ENCODE peak calls at places on chromosomes 11 and 22, in five cellular contexts. One of them, this sample, is unnamed.

GRCh38 chr22:46649176-46650077 is 29.2 kb downstream of the GRAMD4 start:
- DNase-seq in cardiac muscle cell: peak; percentile 30
- DNase-seq in WERI-Rb-1: no peak
- DNase-seq in GM13977: no peak
- DNase-seq in HL-60: no peak
- DNase-seq in this sample: no peak

GRCh38 chr11:121418625-121419114 is 33.4 kb upstream of the SORL1 start:
- DNase-seq in WERI-Rb-1: no peak
- DNase-seq in GM13977: no peak
- DNase-seq in cardiac muscle cell: no peak
- DNase-seq in HL-60: peak; percentile 87
- DNase-seq in this sample: peak; percentile 65

GRCh38 chr22:25692965-25693565 is 48.9 kb upstream of the MYO18B start:
- DNase-seq in HL-60: no peak
- DNase-seq in cardiac muscle cell: no peak
- DNase-seq in WERI-Rb-1: no peak
- DNase-seq in GM13977: no peak
- DNase-seq in this sample: no peak

GRCh38 chr11:113193894-113194293 is 120.5 kb upstream of the TTC12 start:
- DNase-seq in HL-60: no peak
- DNase-seq in cardiac muscle cell: no peak
- DNase-seq in WERI-Rb-1: no peak
- DNase-seq in GM13977: no peak
- DNase-seq in this sample: no peak

GRCh38 chr11:70604630-70605520 is 206.5 kb downstream of the CTTN start:
- DNase-seq in cardiac muscle cell: no peak
- DNase-seq in WERI-Rb-1: no peak
- DNase-seq in HL-60: no peak
- DNase-seq in GM13977: no peak
- DNase-seq in this sample: no peak

GRCh38 chr22:35631597-35631996 is 14.5 kb upstream of the MB start:
- DNase-seq in HL-60: no peak
- DNase-seq in cardiac muscle cell: peak; percentile 60
- DNase-seq in WERI-Rb-1: peak; percentile 67
- DNase-seq in GM13977: peak; percentile 54
- DNase-seq in this sample: peak; percentile 64

GRCh38 chr11:79264284-79264683 is 176.5 kb downstream of the TENM4 start:
- DNase-seq in GM13977: no peak
- DNase-seq in HL-60: no peak
- DNase-seq in WERI-Rb-1: no peak
- DNase-seq in cardiac muscle cell: no peak
- DNase-seq in this sample: no peak

GRCh38 chr22:45318558-45319318 is 9.0 kb downstream of the FAM118A start:
- DNase-seq in HL-60: no peak
- DNase-seq in WERI-Rb-1: no peak
- DNase-seq in cardiac muscle cell: no peak
- DNase-seq in GM13977: peak; percentile 76
- DNase-seq in this sample: peak; percentile 77

GRCh38 chr11:17386331-17387084 is 2.0 kb downstream of the KCNJ11 start:
- DNase-seq in cardiac muscle cell: peak; percentile 90
- DNase-seq in HL-60: peak; percentile 49
- DNase-seq in GM13977: peak; percentile 66
- DNase-seq in WERI-Rb-1: peak; percentile 66
- DNase-seq in this sample: peak; percentile 70

GRCh38 chr11:69093106-69093505 is 44.4 kb downstream of the TPCN2 start:
- DNase-seq in cardiac muscle cell: no peak
- DNase-seq in HL-60: no peak
- DNase-seq in GM13977: no peak
- DNase-seq in WERI-Rb-1: no peak
- DNase-seq in this sample: no peak

GRCh38 chr11:71420455-71421241 is 27.5 kb downstream of the DHCR7 start:
- DNase-seq in cardiac muscle cell: peak; percentile 49
- DNase-seq in HL-60: no peak
- DNase-seq in WERI-Rb-1: peak; percentile 68
- DNase-seq in GM13977: no peak
- DNase-seq in this sample: peak; percentile 47

GRCh38 chr11:101127348-101127698 is 2.3 kb downstream of the PGR start:
- DNase-seq in GM13977: peak; percentile 25
- DNase-seq in WERI-Rb-1: peak; percentile 15
- DNase-seq in cardiac muscle cell: peak; percentile 22
- DNase-seq in HL-60: no peak
- DNase-seq in this sample: no peak

GRCh38 chr11:112163875-112164521 is at the start of gene IL18:
- DNase-seq in cardiac muscle cell: peak; percentile 31
- DNase-seq in HL-60: peak; percentile 41
- DNase-seq in GM13977: no peak
- DNase-seq in WERI-Rb-1: no peak
- DNase-seq in this sample: no peak

GRCh38 chr22:25085930-25086901 is 113.4 kb upstream of the CRYBB3 start:
- DNase-seq in WERI-Rb-1: no peak
- DNase-seq in cardiac muscle cell: no peak
- DNase-seq in HL-60: no peak
- DNase-seq in GM13977: peak; percentile 69
- DNase-seq in this sample: peak; percentile 61

GRCh38 chr11:1640076-1640946 is 10.7 kb downstream of the KRTAP5-5 start:
- DNase-seq in cardiac muscle cell: peak; percentile 62
- DNase-seq in GM13977: peak; percentile 75
- DNase-seq in HL-60: peak; percentile 8
- DNase-seq in WERI-Rb-1: peak; percentile 45
- DNase-seq in this sample: peak; percentile 26

GRCh38 chr22:26047920-26048319 is 121.3 kb upstream of the SEZ6L start:
- DNase-seq in HL-60: no peak
- DNase-seq in WERI-Rb-1: no peak
- DNase-seq in GM13977: no peak
- DNase-seq in cardiac muscle cell: no peak
- DNase-seq in this sample: no peak

GRCh38 chr22:46465348-46465725 is 72.1 kb downstream of the CELSR1 start:
- DNase-seq in HL-60: no peak
- DNase-seq in WERI-Rb-1: no peak
- DNase-seq in cardiac muscle cell: peak; percentile 52
- DNase-seq in GM13977: no peak
- DNase-seq in this sample: no peak

GRCh38 chr11:59151761-59152160 is 9.1 kb downstream of the FAM111A start:
- DNase-seq in WERI-Rb-1: no peak
- DNase-seq in cardiac muscle cell: no peak
- DNase-seq in GM13977: no peak
- DNase-seq in HL-60: no peak
- DNase-seq in this sample: no peak

GRCh38 chr11:95789506-95790122 is at the start of gene FAM76B:
- DNase-seq in HL-60: peak; percentile 94
- DNase-seq in GM13977: peak; percentile 93
- DNase-seq in cardiac muscle cell: peak; percentile 98
- DNase-seq in WERI-Rb-1: peak; percentile 98
- DNase-seq in this sample: peak; percentile 99
- TF ChIP-seq CTCF in HL-60: no peak
- TF ChIP-seq CTCF in GM13977: no peak
- TF ChIP-seq CTCF in cardiac muscle cell: no peak
- TF ChIP-seq CTCF in WERI-Rb-1: no peak
- TF ChIP-seq CTCF in this sample: no peak

GRCh38 chr11:63511349-63511748 is 5.5 kb downstream of the LGALS12 start:
- DNase-seq in GM13977: no peak
- DNase-seq in WERI-Rb-1: no peak
- DNase-seq in HL-60: no peak
- DNase-seq in cardiac muscle cell: no peak
- DNase-seq in this sample: no peak
- TF ChIP-seq CTCF in GM13977: no peak
- TF ChIP-seq CTCF in WERI-Rb-1: no peak
- TF ChIP-seq CTCF in HL-60: no peak
- TF ChIP-seq CTCF in cardiac muscle cell: no peak
- TF ChIP-seq CTCF in this sample: no peak

GRCh38 chr11:64341429-64341828 is 1.4 kb downstream of the CCDC88B start:
- DNase-seq in cardiac muscle cell: no peak
- DNase-seq in WERI-Rb-1: no peak
- DNase-seq in GM13977: no peak
- DNase-seq in HL-60: no peak
- DNase-seq in this sample: no peak

GRCh38 chr11:64340671-64341335 is 799 bp downstream of the CCDC88B start:
- DNase-seq in HL-60: peak; percentile 94
- DNase-seq in cardiac muscle cell: peak; percentile 30
- DNase-seq in WERI-Rb-1: peak; percentile 31
- DNase-seq in GM13977: peak; percentile 85
- DNase-seq in this sample: peak; percentile 93

GRCh38 chr11:64342869-64343739 is 3.1 kb downstream of the CCDC88B start:
- DNase-seq in GM13977: no peak
- DNase-seq in WERI-Rb-1: peak; percentile 8
- DNase-seq in HL-60: no peak
- DNase-seq in cardiac muscle cell: no peak
- DNase-seq in this sample: no peak

GRCh38 chr11:64343740-64344133 is 3.7 kb downstream of the CCDC88B start:
- DNase-seq in cardiac muscle cell: peak; percentile 33
- DNase-seq in HL-60: no peak
- DNase-seq in WERI-Rb-1: peak; percentile 80
- DNase-seq in GM13977: peak; percentile 53
- DNase-seq in this sample: peak; percentile 35

GRCh38 chr11:64341851-64342791 is 2.1 kb downstream of the CCDC88B start:
- DNase-seq in cardiac muscle cell: peak; percentile 91
- DNase-seq in WERI-Rb-1: peak; percentile 94
- DNase-seq in GM13977: peak; percentile 97
- DNase-seq in HL-60: peak; percentile 95
- DNase-seq in this sample: peak; percentile 94
- TF ChIP-seq CTCF in cardiac muscle cell: peak; percentile 54
- TF ChIP-seq CTCF in WERI-Rb-1: peak; percentile 41
- TF ChIP-seq CTCF in GM13977: peak; percentile 28
- TF ChIP-seq CTCF in HL-60: no peak
- TF ChIP-seq CTCF in this sample: peak; percentile 44

DNA sequence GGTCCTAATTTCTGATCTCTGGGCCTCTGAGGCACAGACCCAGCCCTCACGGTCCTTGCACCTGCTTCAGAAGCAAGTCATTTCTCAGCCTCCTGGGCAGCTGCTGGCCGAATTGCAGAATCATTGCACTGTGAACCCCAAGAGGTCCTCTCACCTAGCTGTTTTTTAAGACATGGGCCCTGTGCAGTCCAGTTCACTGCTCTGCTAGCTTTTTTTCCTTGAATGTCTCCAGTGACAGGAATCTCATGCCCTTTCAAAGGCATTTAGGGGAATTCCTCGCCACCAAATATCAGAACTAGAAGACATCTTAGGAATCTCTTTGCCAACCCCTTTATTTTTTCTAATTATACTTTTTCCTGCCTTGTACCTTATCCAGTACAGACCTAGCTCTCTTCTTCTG is 35.6 kb upstream of the TP53I11 start:
- DNase-seq in GM13977: no peak
- DNase-seq in HL-60: no peak
- DNase-seq in WERI-Rb-1: no peak
- DNase-seq in cardiac muscle cell: no peak
- DNase-seq in this sample: no peak
- TF ChIP-seq CTCF in GM13977: no peak
- TF ChIP-seq CTCF in HL-60: no peak
- TF ChIP-seq CTCF in WERI-Rb-1: no peak
- TF ChIP-seq CTCF in cardiac muscle cell: no peak
- TF ChIP-seq CTCF in this sample: no peak

GRCh38 chr22:43740587-43741270 is 71.4 kb downstream of the EFCAB6 start:
- DNase-seq in WERI-Rb-1: no peak
- DNase-seq in GM13977: no peak
- DNase-seq in HL-60: no peak
- DNase-seq in cardiac muscle cell: peak; percentile 23
- DNase-seq in this sample: no peak

GRCh38 chr22:43742551-43742950 is 69.6 kb downstream of the EFCAB6 start:
- DNase-seq in HL-60: no peak
- DNase-seq in cardiac muscle cell: no peak
- DNase-seq in WERI-Rb-1: peak; percentile 38
- DNase-seq in GM13977: no peak
- DNase-seq in this sample: no peak

GRCh38 chr22:43743929-43744643 is 68.0 kb downstream of the EFCAB6 start:
- DNase-seq in WERI-Rb-1: no peak
- DNase-seq in HL-60: no peak
- DNase-seq in cardiac muscle cell: no peak
- DNase-seq in GM13977: no peak
- DNase-seq in this sample: no peak

GRCh38 chr22:43745783-43746356 is 66.2 kb downstream of the EFCAB6 start:
- DNase-seq in WERI-Rb-1: no peak
- DNase-seq in GM13977: no peak
- DNase-seq in cardiac muscle cell: no peak
- DNase-seq in HL-60: no peak
- DNase-seq in this sample: no peak

DNA sequence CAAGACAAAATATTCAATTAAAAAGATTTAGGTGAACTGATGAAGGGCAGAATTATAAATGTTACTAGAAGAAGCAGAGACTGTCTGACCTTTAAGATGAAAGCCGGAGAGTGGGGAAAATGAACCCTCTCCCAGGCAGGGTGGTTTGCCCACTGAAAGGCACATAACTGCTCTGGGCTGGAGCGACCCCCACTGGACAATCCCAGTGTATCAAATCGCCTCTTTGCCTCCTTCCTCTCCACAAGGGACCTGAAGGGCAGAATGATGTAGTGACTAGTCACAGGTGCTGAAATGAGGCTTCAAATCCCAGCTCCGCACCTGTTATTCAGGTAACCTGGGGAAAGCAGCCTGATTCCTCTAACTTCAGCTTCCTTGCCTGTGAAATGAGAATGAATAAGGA is 69.0 kb downstream of the EFCAB6 start:
- DNase-seq in HL-60: no peak
- DNase-seq in WERI-Rb-1: peak; percentile 82
- DNase-seq in GM13977: no peak
- DNase-seq in cardiac muscle cell: peak; percentile 59
- DNase-seq in this sample: peak; percentile 19
- TF ChIP-seq CTCF in HL-60: no peak
- TF ChIP-seq CTCF in WERI-Rb-1: peak; percentile 87
- TF ChIP-seq CTCF in GM13977: peak; percentile 37
- TF ChIP-seq CTCF in cardiac muscle cell: peak; percentile 11
- TF ChIP-seq CTCF in this sample: no peak

GRCh38 chr11:9758676-9759518 is 95.0 kb downstream of the SWAP70 start:
- DNase-seq in HL-60: peak; percentile 41
- DNase-seq in GM13977: peak; percentile 71
- DNase-seq in WERI-Rb-1: peak; percentile 88
- DNase-seq in cardiac muscle cell: peak; percentile 92
- DNase-seq in this sample: peak; percentile 72
- TF ChIP-seq CTCF in HL-60: no peak
- TF ChIP-seq CTCF in GM13977: peak; percentile 32
- TF ChIP-seq CTCF in WERI-Rb-1: peak; percentile 34
- TF ChIP-seq CTCF in cardiac muscle cell: peak; percentile 36
- TF ChIP-seq CTCF in this sample: no peak

DNA sequence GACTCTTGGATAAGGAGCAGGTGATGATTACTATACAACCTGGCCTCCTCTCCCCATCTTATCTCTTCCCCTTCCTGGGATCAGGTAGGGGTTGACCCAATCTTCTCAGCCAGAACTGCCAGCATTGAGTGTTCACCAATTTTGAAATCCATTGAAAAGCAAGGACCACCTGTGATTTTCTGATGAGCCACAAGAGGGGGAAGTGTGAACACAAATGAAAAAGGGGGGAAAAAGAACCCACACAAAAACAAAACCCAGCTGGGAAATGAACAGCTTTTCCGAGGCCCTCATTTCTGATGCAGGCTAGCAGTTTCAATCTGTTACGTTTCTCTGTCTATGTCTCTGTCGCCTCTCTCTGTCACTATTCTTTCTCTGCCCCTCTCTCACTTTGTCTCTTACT is 161.9 kb downstream of the INSC start:
- DNase-seq in GM13977: no peak
- DNase-seq in WERI-Rb-1: peak; percentile 25
- DNase-seq in HL-60: no peak
- DNase-seq in cardiac muscle cell: peak; percentile 26
- DNase-seq in this sample: no peak
- TF ChIP-seq CTCF in GM13977: peak; percentile 24
- TF ChIP-seq CTCF in WERI-Rb-1: peak; percentile 46
- TF ChIP-seq CTCF in HL-60: no peak
- TF ChIP-seq CTCF in cardiac muscle cell: peak; percentile 27
- TF ChIP-seq CTCF in this sample: no peak

GRCh38 chr11:61701298-61701993 is 21.3 kb downstream of the DAGLA start:
- DNase-seq in GM13977: no peak
- DNase-seq in HL-60: no peak
- DNase-seq in WERI-Rb-1: peak; percentile 81
- DNase-seq in cardiac muscle cell: peak; percentile 57
- DNase-seq in this sample: peak; percentile 32
- TF ChIP-seq CTCF in GM13977: peak; percentile 19
- TF ChIP-seq CTCF in HL-60: peak; percentile 19
- TF ChIP-seq CTCF in WERI-Rb-1: peak; percentile 84
- TF ChIP-seq CTCF in cardiac muscle cell: peak; percentile 29
- TF ChIP-seq CTCF in this sample: peak; percentile 27